ENCODE peak calls at places on chromosomes 4 and X, in five cellular contexts. E, H, O, G and F are unnamed samples.

GRCh38 chr4:3489451-3489962 is 26.4 kb downstream of the DOK7 start:
- DNase-seq in H (no peak), E (no peak), G (no peak), O (no peak), F (no peak)

GRCh38 chrX:150366951-150367545 is 3.9 kb downstream of the MAMLD1 start:
- DNase-seq in E (no peak), H (no peak), G (peak), O (no peak), F (no peak)

GRCh38 chr4:68167166-68167565 is 37.5 kb upstream of the TMPRSS11F start:
- DNase-seq in O (no peak), E (no peak), H (no peak), G (no peak), F (no peak)

GRCh38 chrX:124393238-124393637 is 46.9 kb downstream of the SH2D1A start:
- DNase-seq in E (no peak), G (no peak), H (no peak), O (no peak), F (no peak)

GRCh38 chrX:20274121-20274520 is 7.4 kb upstream of the RPS6KA3 start:
- DNase-seq in H (no peak), E (no peak), O (no peak), G (no peak), F (no peak)

GRCh38 chrX:80808160-80808735 is 1.4 kb downstream of the BRWD3 start:
- DNase-seq in E (peak), O (no peak), H (peak), G (peak), F (no peak)

GRCh38 chrX:46204721-46205422 is 340.3 kb downstream of the ZNF674 start:
- DNase-seq in G (no peak), H (no peak), O (no peak), E (no peak), F (no peak)

GRCh38 chrX:130114141-130114561 is 3.9 kb upstream of the ELF4 start:
- DNase-seq in G (no peak), E (no peak), O (no peak), H (no peak), F (no peak)

GRCh38 chr4:54741161-54741560 is 83.4 kb downstream of the KIT start:
- DNase-seq in H (no peak), G (no peak), E (no peak), O (no peak), F (peak)

GRCh38 chr4:183398298-183399129 is 45.9 kb upstream of the CDKN2AIP start:
- DNase-seq in E (peak), H (no peak), G (peak), O (peak), F (no peak)

GRCh38 chr4:27008693-27009092 is 148.1 kb downstream of the STIM2 start:
- DNase-seq in E (no peak), H (no peak), G (no peak), O (no peak), F (no peak)

GRCh38 chr4:101075536-101075935 is 271.8 kb downstream of the PPP3CA start:
- DNase-seq in O (no peak), H (no peak), E (no peak), G (no peak), F (no peak)

GRCh38 chr4:180664766-180665368 is 1578.3 kb upstream of the TENM3 start:
- DNase-seq in G (peak), O (peak), H (no peak), E (peak), F (peak)

GRCh38 chrX:5397409-5397808 is 831.3 kb downstream of the NLGN4X start:
- DNase-seq in G (no peak), H (no peak), E (no peak), O (no peak), F (no peak)

GRCh38 chr4:152240232-152240631 is 295.7 kb downstream of the FBXW7 start:
- DNase-seq in O (no peak), E (no peak), H (no peak), G (no peak), F (no peak)